ENCODE peak calls at places on chromosomes 11 and 22, in ten cellular contexts. F is hepatocyte, I is WERI-Rb-1, E is fibroblast of lung, B is HAP-1, Q is astrocyte, A is Peyer's patch, K is SJSA1, Z is IMR-90, P is tibial nerve. T is an unnamed sample. For H3K36me3, the result is how much of the 10 kb centered on the place peaks cover.

GRCh38 chr11:81030186-81030585 is 1589.4 kb upstream of the TENM4 start:
- DNase-seq in F (no peak), I (no peak), E (no peak), B (no peak), Q (no peak), A (no peak), K (no peak), Z (no peak), P (no peak), T (no peak)

GRCh38 chr11:44286911-44287310 is 23.0 kb downstream of the ALX4 start:
- DNase-seq in F (no peak), I (no peak), E (no peak), B (no peak), Q (no peak), A (no peak), K (no peak), Z (no peak), P (no peak), T (no peak)

GRCh38 chr22:32677876-32678275 is 123.6 kb upstream of the TIMP3 start:
- DNase-seq in F (no peak), I (no peak), E (no peak), B (no peak), Q (no peak), A (no peak), K (no peak), Z (no peak), P (no peak), T (no peak)

GRCh38 chr11:6559375-6559774 is 44.0 kb downstream of the RRP8 start:
- DNase-seq in F (no peak), I (no peak), E (no peak), B (no peak), Q (no peak), A (no peak), K (no peak), Z (no peak), P (no peak), T (no peak)

GRCh38 chr11:124493256-124493655 is 47.8 kb upstream of the OR8B8 start:
- DNase-seq in F (no peak), I (no peak), E (no peak), B (no peak), Q (no peak), A (no peak), K (no peak), Z (no peak), P (no peak), T (no peak)

GRCh38 chr11:128310676-128311445 is 276.5 kb downstream of the ETS1 start:
- DNase-seq in F (no peak), I (no peak), E (no peak), B (no peak), Q (no peak), A (no peak), K (no peak), Z (peak), P (no peak), T (no peak)

GRCh38 chr11:56968524-56968923 is 20.2 kb upstream of the OR5AK2 start:
- DNase-seq in F (no peak), I (no peak), E (no peak), B (no peak), Q (no peak), A (no peak), K (no peak), Z (no peak), P (no peak), T (no peak)

GRCh38 chr11:17991799-17992433 is 20.9 kb downstream of the SERGEF start:
- DNase-seq in F (peak), I (peak), E (peak), B (peak), Q (peak), A (peak), K (peak), Z (peak), P (no peak), T (no peak)

GRCh38 chr11:71268706-71269321 is 16.4 kb upstream of the SHANK2 start:
- DNase-seq in F (no peak), I (no peak), E (no peak), B (no peak), Q (no peak), A (no peak), K (no peak), Z (no peak), P (no peak), T (no peak)

GRCh38 chr11:104076455-104076854 is 40.0 kb downstream of the DDI1 start:
- DNase-seq in F (no peak), I (no peak), E (peak), B (no peak), Q (no peak), A (no peak), K (no peak), Z (no peak), P (no peak), T (no peak)

GRCh38 chr11:77191823-77192495 is 63.9 kb downstream of the MYO7A start:
- DNase-seq in F (peak), I (peak), E (peak), B (peak), Q (peak), A (peak), K (no peak), Z (peak), P (no peak), T (no peak)

GRCh38 chr22:27990879-27991278 is 71.8 kb upstream of the PITPNB start:
- DNase-seq in F (peak), I (peak), E (no peak), B (peak), Q (no peak), A (no peak), K (peak), Z (peak), P (peak), T (no peak)

GRCh38 chr11:112901904-112902303 is 59.3 kb upstream of the NCAM1 start:
- DNase-seq in F (no peak), I (no peak), E (no peak), B (no peak), Q (no peak), A (no peak), K (no peak), Z (no peak), P (no peak), T (no peak)

GRCh38 chr11:22703040-22703439 is 36.6 kb downstream of the GAS2 start:
- DNase-seq in F (peak), I (no peak), E (peak), B (no peak), Q (peak), A (no peak), K (peak), Z (peak), P (no peak), T (no peak)

GRCh38 chr22:41023299-41023623 is 69.1 kb upstream of the EP300 start:
- DNase-seq in F (no peak), I (peak), E (no peak), B (no peak), Q (no peak), A (no peak), K (no peak), Z (no peak), P (no peak), T (no peak)

GRCh38 chr22:35330258-35330861 is 30.7 kb downstream of the TOM1 start:
- DNase-seq in F (peak), I (no peak), E (peak), B (no peak), Q (peak), A (peak), K (no peak), Z (peak), P (peak), T (no peak)

GRCh38 chr11:7538023-7538422 is 24.2 kb downstream of the PPFIBP2 start:
- DNase-seq in F (no peak), I (no peak), E (no peak), B (no peak), Q (no peak), A (no peak), K (no peak), Z (no peak), P (peak), T (no peak)

GRCh38 chr11:24386551-24387404 is 110.1 kb upstream of the LUZP2 start:
- DNase-seq in F (peak), I (no peak), E (peak), B (peak), Q (peak), A (no peak), K (peak), Z (peak), P (no peak), T (no peak)

GRCh38 chr11:78166832-78167469 is 21.5 kb downstream of the KCTD21 start:
- DNase-seq in F (no peak), I (no peak), E (no peak), B (no peak), Q (no peak), A (no peak), K (no peak), Z (no peak), P (no peak), T (no peak)

GRCh38 chr11:17593466-17594245 is 46.6 kb downstream of the OTOG start:
- DNase-seq in F (no peak), I (peak), E (no peak), B (no peak), Q (no peak), A (no peak), K (no peak), Z (no peak), P (no peak), T (no peak)

GRCh38 chr11:134599180-134599810 is 187.3 kb upstream of the B3GAT1 start:
- DNase-seq in F (no peak), I (no peak), E (no peak), B (no peak), Q (no peak), A (no peak), K (no peak), Z (no peak), P (no peak), T (no peak)

GRCh38 chr11:399731-400211 is 5.8 kb downstream of the PKP3 start:
- DNase-seq in F (no peak), I (no peak), E (no peak), B (no peak), Q (no peak), A (no peak), K (no peak), Z (no peak), P (no peak), T (no peak)

GRCh38 chr11:68798221-68798813 is 43.4 kb downstream of the CPT1A start:
- DNase-seq in F (no peak), I (peak), E (no peak), B (no peak), Q (no peak), A (peak), K (peak), Z (no peak), P (peak), T (no peak)

GRCh38 chr11:112634551-112634950 is 326.7 kb upstream of the NCAM1 start:
- DNase-seq in F (no peak), I (no peak), E (no peak), B (no peak), Q (no peak), A (no peak), K (no peak), Z (no peak), P (no peak), T (no peak)

DNA sequence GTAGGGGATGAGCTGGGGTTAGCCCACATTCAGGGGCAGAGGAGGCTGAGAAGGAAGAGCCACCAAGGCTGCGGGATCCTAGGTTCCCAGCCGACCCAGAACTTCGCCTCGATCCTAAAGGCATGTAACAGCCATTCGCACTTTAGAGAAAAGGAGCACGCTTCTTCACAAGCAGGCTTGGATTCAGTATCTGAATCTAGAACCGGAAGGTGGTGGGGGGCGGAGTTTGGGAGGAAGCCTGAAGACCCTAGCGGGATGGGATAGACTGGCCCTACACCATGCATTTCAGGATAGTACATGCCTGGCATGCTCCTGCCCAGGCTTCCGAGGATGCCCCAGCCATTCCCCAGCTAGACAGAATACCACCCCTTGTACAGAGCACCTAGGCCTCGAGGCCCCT is 4.4 kb downstream of the SCARF2 start:
- DNase-seq in F (peak), I (no peak), E (no peak), B (no peak), Q (no peak), A (no peak), K (no peak), Z (no peak), P (no peak), T (no peak)
- H3K36me3 ChIP-seq in F (under half), I (under half), E (under half), B (under half), Q (under half), A (under half), K (half or more), Z (under half), P (under half), T (under half)

GRCh38 chr11:3001496-3001895 is 9.4 kb upstream of the NAP1L4 start:
- DNase-seq in F (no peak), I (no peak), E (peak), B (no peak), Q (no peak), A (no peak), K (no peak), Z (no peak), P (no peak), T (no peak)

GRCh38 chr11:3002346-3002745 is 10.2 kb upstream of the NAP1L4 start:
- DNase-seq in F (no peak), I (no peak), E (no peak), B (no peak), Q (no peak), A (no peak), K (no peak), Z (no peak), P (no peak), T (no peak)

GRCh38 chr11:3004481-3004880 is 12.4 kb upstream of the NAP1L4 start:
- DNase-seq in F (no peak), I (no peak), E (no peak), B (no peak), Q (no peak), A (no peak), K (no peak), Z (no peak), P (no peak), T (no peak)

GRCh38 chr11:3002871-3003270 is 10.7 kb upstream of the NAP1L4 start:
- DNase-seq in F (no peak), I (no peak), E (no peak), B (no peak), Q (no peak), A (no peak), K (no peak), Z (no peak), P (no peak), T (no peak)

DNA sequence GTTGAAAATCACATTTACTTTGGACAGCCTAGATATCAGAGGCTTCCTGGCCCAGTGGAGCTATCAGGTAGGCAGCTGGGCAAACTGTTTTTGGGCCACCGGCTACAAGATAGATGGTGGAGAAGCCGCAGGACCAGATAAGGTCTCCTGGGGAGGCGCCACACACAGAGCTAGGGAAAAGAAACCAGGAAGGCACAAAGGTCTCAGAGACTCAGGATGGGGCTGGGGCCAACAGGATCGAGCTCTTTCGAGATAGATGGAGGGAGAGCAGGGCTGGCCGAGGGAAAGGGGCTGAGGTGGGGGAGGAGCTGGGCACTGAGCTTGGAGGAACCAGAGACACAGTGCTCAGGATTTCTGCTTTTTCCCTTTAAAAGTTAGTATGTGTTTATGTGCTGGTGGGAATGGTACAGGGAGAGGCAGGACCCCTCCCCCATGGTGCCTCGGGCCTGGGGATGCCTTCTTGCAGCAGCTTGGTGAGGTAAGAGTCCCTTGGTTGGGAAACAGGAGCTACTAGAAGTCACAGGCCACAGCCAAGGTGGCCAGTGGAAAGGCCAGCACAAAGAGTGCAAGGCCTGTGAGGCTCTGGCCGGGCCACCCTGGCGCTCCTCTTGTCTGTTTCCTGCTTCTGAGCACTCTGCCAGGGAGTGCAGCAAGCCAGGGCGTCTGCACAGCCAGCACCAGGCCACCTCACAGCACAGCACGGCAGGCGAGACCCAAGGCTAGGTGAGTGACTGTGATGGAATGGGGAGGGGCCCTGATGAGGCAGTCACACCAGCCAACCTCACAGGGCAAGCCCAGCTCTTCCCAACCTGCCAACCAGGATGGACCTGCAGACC is 11.5 kb upstream of the NAP1L4 start:
- DNase-seq in F (no peak), I (no peak), E (peak), B (no peak), Q (no peak), A (no peak), K (no peak), Z (no peak), P (no peak), T (no peak)
- H3K36me3 ChIP-seq in F (under half), I (half or more), E (under half), B (half or more), Q (under half), A (under half), K (half or more), Z (half or more), P (under half), T (half or more)

DNA sequence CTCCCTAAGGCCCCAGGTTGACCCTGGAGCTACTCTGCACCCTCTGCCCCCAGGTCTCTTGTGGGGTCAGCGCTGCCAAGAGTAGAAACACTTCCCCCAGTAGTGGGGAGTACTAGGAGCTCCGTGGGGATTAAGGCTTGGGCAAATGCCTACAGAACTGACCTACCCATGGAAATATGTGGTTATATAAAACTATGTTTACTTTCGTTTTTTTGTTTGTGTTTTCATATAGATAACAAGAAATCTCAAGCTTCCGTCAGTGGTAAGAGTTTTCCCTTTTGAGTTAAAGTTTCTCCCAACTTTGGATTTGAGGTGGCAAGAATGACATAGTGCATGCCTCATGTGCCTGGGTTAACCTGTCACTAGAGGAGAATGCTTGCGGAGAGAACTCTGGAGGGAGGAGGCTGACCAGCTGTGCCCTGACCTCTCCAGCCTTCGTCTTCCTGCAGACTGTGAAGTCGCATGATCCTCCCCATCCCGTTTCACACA is 45.5 kb downstream of the MED15 start:
- DNase-seq in F (peak), I (no peak), E (no peak), B (no peak), Q (no peak), A (no peak), K (no peak), Z (peak), P (no peak), T (no peak)
- H3K36me3 ChIP-seq in F (under half), I (half or more), E (under half), B (half or more), Q (under half), A (under half), K (half or more), Z (under half), P (under half), T (under half)

GRCh38 chr11:66649903-66650302 is 11.4 kb downstream of the RBM4 start:
- DNase-seq in F (no peak), I (no peak), E (no peak), B (no peak), Q (no peak), A (no peak), K (no peak), Z (no peak), P (no peak), T (no peak)

GRCh38 chr11:66646875-66647274 is 8.4 kb downstream of the RBM4 start:
- DNase-seq in F (no peak), I (no peak), E (no peak), B (no peak), Q (no peak), A (no peak), K (no peak), Z (no peak), P (no peak), T (no peak)

GRCh38 chr11:66653123-66653522 is 14.6 kb downstream of the RBM4 start:
- DNase-seq in F (no peak), I (no peak), E (peak), B (no peak), Q (peak), A (no peak), K (no peak), Z (peak), P (no peak), T (no peak)

GRCh38 chr11:66651011-66651410 is 12.5 kb downstream of the RBM4 start:
- DNase-seq in F (no peak), I (no peak), E (peak), B (no peak), Q (peak), A (no peak), K (no peak), Z (peak), P (no peak), T (no peak)

GRCh38 chr11:66652651-66653050 is 14.1 kb downstream of the RBM4 start:
- DNase-seq in F (no peak), I (no peak), E (no peak), B (no peak), Q (no peak), A (no peak), K (no peak), Z (no peak), P (no peak), T (no peak)
- H3K36me3 ChIP-seq in F (under half), I (half or more), E (under half), B (half or more), Q (under half), A (under half), K (half or more), Z (under half), P (under half), T (under half)

GRCh38 chr22:39427751-39428596 is 28.4 kb downstream of the TAB1 start:
- DNase-seq in F (peak), I (no peak), E (no peak), B (no peak), Q (no peak), A (no peak), K (no peak), Z (no peak), P (no peak), T (no peak)
- H3K36me3 ChIP-seq in F (under half), I (under half), E (under half), B (under half), Q (under half), A (under half), K (half or more), Z (half or more), P (under half), T (under half)

GRCh38 chr22:47071812-47072641 is 309.6 kb downstream of the TBC1D22A start:
- DNase-seq in F (no peak), I (no peak), E (no peak), B (no peak), Q (no peak), A (no peak), K (no peak), Z (no peak), P (no peak), T (no peak)

GRCh38 chr22:47075568-47075967 is 313.1 kb downstream of the TBC1D22A start:
- DNase-seq in F (no peak), I (no peak), E (no peak), B (no peak), Q (no peak), A (no peak), K (no peak), Z (no peak), P (no peak), T (no peak)

GRCh38 chr22:47072642-47072967 is 310.2 kb downstream of the TBC1D22A start:
- DNase-seq in F (no peak), I (no peak), E (no peak), B (no peak), Q (no peak), A (no peak), K (no peak), Z (no peak), P (no peak), T (no peak)

GRCh38 chr22:47071078-47071811 is 308.8 kb downstream of the TBC1D22A start:
- DNase-seq in F (no peak), I (no peak), E (peak), B (peak), Q (peak), A (no peak), K (no peak), Z (no peak), P (no peak), T (no peak)

DNA sequence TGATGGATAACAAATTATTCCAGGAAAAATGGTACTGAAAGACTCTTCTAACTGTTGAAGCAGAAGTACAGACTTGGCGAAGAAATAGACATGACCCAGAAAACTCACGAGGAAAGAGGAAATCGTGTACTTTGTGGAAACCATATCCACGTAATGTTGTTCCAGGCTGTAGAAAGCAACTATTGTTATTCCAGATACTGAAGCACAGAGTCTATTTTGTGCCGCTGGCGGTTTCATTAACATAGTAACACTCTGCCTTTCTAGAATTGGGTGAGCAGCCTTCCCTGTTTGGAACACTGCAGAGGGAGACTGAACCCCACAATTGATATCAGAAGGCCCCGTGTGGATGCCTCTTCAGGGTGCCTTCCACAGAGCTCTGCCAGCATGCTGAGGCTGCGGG is 310.7 kb downstream of the TBC1D22A start:
- DNase-seq in F (no peak), I (no peak), E (no peak), B (peak), Q (no peak), A (no peak), K (no peak), Z (no peak), P (no peak), T (no peak)
- H3K36me3 ChIP-seq in F (under half), I (under half), E (under half), B (under half), Q (under half), A (under half), K (under half), Z (under half), P (under half), T (under half)